ENCODE peak calls at places on chromosomes 5 and 9, in nine cellular contexts. X is fibroblast of lung, U is ovary, V is A549, T is tibial nerve, C is Peyer's patch, P is suprapubic skin, S is gastrocnemius medialis, O is substantia nigra. N is an unnamed sample.

GRCh38 chr5:74182603-74183002 is 457.9 kb downstream of the ENC1 start:
- DNase-seq in P (no peak), C (no peak), T (no peak), S (no peak), O (no peak), V (no peak), X (no peak), U (no peak), N (no peak)

GRCh38 chr9:90105793-90106192 is 501.0 kb downstream of the GADD45G start:
- DNase-seq in P (no peak), C (no peak), V (no peak), S (peak), X (no peak), U (no peak), T (no peak), O (no peak), N (no peak)

GRCh38 chr5:173883347-173883924 is 4.7 kb upstream of the CPEB4 start:
- DNase-seq in C (no peak), S (no peak), U (no peak), X (no peak), T (no peak), O (no peak), V (no peak), P (no peak), N (no peak)

GRCh38 chr9:138067594-138068367 is 190.2 kb downstream of the CACNA1B start:
- DNase-seq in X (no peak), C (peak), U (peak), S (no peak), T (no peak), V (no peak), P (peak), O (no peak), N (no peak)

GRCh38 chr9:6598249-6598725 is 47.2 kb downstream of the GLDC start:
- DNase-seq in X (no peak), V (no peak), T (no peak), U (no peak), C (no peak), O (no peak), S (no peak), P (no peak), N (peak)

GRCh38 chr9:4549751-4550295 is 59.6 kb downstream of the SLC1A1 start:
- DNase-seq in S (no peak), T (no peak), C (no peak), O (no peak), V (no peak), P (no peak), X (no peak), U (no peak), N (no peak)

GRCh38 chr5:14882658-14883580 is 11.3 kb upstream of the ANKH start:
- DNase-seq in T (no peak), U (no peak), O (no peak), X (no peak), P (no peak), V (no peak), C (no peak), S (no peak), N (no peak)

GRCh38 chr5:122844916-122845252 is 529 bp upstream of the SNX24 start:
- DNase-seq in U (no peak), O (no peak), S (no peak), T (no peak), C (no peak), P (no peak), X (no peak), V (peak), N (no peak)

GRCh38 chr5:150443242-150444075 is 6.1 kb downstream of the RPS14 start:
- DNase-seq in C (no peak), P (no peak), S (no peak), T (no peak), V (no peak), U (no peak), O (no peak), X (no peak), N (no peak)

GRCh38 chr5:144583493-144584154 is 413.0 kb downstream of the KCTD16 start:
- DNase-seq in X (no peak), T (no peak), U (no peak), S (no peak), C (no peak), V (no peak), P (no peak), O (no peak), N (no peak)

GRCh38 chr5:134451618-134452505 is 40.2 kb upstream of the CDKN2AIPNL start:
- DNase-seq in X (peak), P (no peak), T (peak), S (peak), O (no peak), C (peak), U (peak), V (peak), N (no peak)

GRCh38 chr5:59169101-59169767 is 586.4 kb downstream of the RAB3C start:
- DNase-seq in P (no peak), O (no peak), U (no peak), S (peak), X (no peak), C (no peak), V (no peak), T (no peak), N (no peak)

GRCh38 chr5:142780871-142781270 is 10.7 kb downstream of the ARHGAP26 start:
- DNase-seq in X (no peak), T (no peak), C (no peak), S (no peak), V (no peak), O (peak), P (no peak), U (no peak), N (no peak)

GRCh38 chr9:109108318-109108717 is 11.4 kb downstream of the TMEM245 start:
- DNase-seq in C (no peak), X (peak), V (no peak), S (no peak), O (no peak), T (no peak), P (no peak), U (no peak), N (no peak)

GRCh38 chr5:59174248-59174844 is 591.5 kb downstream of the RAB3C start:
- DNase-seq in V (peak), O (no peak), T (peak), X (peak), U (no peak), P (no peak), C (peak), S (no peak), N (no peak)

GRCh38 chr9:93940951-93941350 is 14.2 kb downstream of the BARX1 start:
- DNase-seq in X (no peak), C (no peak), T (no peak), O (no peak), P (no peak), S (no peak), V (no peak), U (no peak), N (no peak)

GRCh38 chr9:29285818-29286217 is 1712.5 kb upstream of the C9orf72 start:
- DNase-seq in C (no peak), P (no peak), O (no peak), T (no peak), S (no peak), V (no peak), X (peak), U (no peak), N (no peak)

GRCh38 chr5:104412649-104413240 is 850.2 kb upstream of the NUDT12 start:
- DNase-seq in X (peak), T (no peak), C (no peak), U (no peak), P (no peak), O (no peak), V (peak), S (no peak), N (peak)

GRCh38 chr5:1445313-1445894 is at the start of gene SLC6A3:
- DNase-seq in C (peak), P (no peak), T (no peak), S (no peak), V (no peak), U (peak), X (no peak), O (no peak), N (no peak)

GRCh38 chr9:129826344-129826743 is 2.4 kb upstream of the TOR1A start:
- DNase-seq in U (no peak), X (no peak), S (no peak), T (no peak), O (no peak), P (no peak), V (no peak), C (no peak), N (no peak)

GRCh38 chr9:137317021-137317978 is 15.2 kb upstream of the NRARP start:
- DNase-seq in V (no peak), P (peak), X (no peak), O (no peak), S (no peak), C (peak), T (no peak), U (peak), N (no peak)

GRCh38 chr5:171961117-171961516 is 45.3 kb downstream of the FBXW11 start:
- DNase-seq in S (no peak), O (no peak), X (no peak), V (no peak), U (no peak), P (no peak), C (no peak), T (peak), N (no peak)

GRCh38 chr9:105290401-105290800 is 46.0 kb downstream of the SLC44A1 start:
- DNase-seq in O (no peak), V (no peak), U (no peak), X (peak), C (no peak), P (no peak), T (no peak), S (no peak), N (peak)

GRCh38 chr9:37921546-37922300 is 17.8 kb upstream of the SLC25A51 start:
- DNase-seq in O (no peak), S (no peak), P (peak), U (no peak), V (no peak), C (peak), X (peak), T (no peak), N (no peak)

GRCh38 chr5:149719666-149720065 is 10.4 kb upstream of the PPARGC1B start:
- DNase-seq in X (peak), T (no peak), C (no peak), P (no peak), O (no peak), V (no peak), S (no peak), U (no peak), N (peak)

GRCh38 chr5:180126716-180127681 is 55.4 kb upstream of the RNF130 start:
- DNase-seq in U (no peak), T (no peak), X (peak), O (no peak), C (peak), S (no peak), V (peak), P (peak), N (no peak)

DNA sequence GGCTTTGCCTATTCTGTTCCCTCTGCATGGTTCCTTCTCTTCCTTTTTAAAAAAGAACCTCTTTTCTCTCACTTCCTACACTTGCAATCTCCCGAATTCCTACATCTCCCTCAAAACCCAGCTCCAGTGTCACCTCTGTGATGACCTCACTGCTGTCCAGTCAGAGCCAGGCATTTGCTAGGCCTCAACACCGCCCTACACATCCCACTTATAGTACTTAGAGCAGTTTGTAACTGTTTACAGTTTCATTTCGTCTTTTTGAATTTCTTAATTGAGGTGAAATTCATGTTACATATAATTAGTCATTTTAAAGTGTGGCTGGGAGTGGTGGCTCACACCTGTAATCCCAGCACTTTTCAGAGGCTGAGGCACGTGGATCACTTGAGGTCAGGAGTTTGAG is 30.8 kb downstream of the CD14 start:
- DNase-seq in T (no peak), X (no peak), O (no peak), V (no peak), C (no peak), U (no peak), S (no peak), P (no peak), N (no peak)
- H3K27ac ChIP-seq in T (peak), X (no peak), O (peak), V (no peak), C (no peak), U (no peak), S (no peak), P (no peak), N (peak)

DNA sequence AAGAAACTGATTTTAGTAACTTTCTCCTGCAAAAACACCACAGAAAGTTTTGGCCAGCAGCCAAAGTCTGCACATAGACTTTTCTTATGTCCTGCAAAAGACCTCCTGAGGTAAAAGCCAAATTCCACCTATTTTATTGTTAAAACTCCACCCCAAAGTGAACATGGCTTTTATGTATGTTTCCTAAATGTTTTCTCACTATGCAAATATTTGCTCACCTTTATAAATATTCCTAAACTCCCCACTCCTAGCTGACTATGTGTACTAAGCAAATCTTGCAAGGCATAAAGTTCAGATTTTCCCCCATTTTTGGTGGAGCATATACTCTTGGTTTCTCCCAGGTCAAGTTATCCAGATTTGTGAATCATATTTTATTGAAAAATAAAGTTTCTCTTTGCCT is 446.2 kb downstream of the DNAH5 start:
- DNase-seq in T (no peak), O (no peak), V (no peak), C (no peak), U (no peak), P (no peak), X (no peak), S (no peak), N (no peak)
- H3K27ac ChIP-seq in T (no peak), O (no peak), V (no peak), C (no peak), U (no peak), P (no peak), X (no peak), S (no peak), N (no peak)

DNA sequence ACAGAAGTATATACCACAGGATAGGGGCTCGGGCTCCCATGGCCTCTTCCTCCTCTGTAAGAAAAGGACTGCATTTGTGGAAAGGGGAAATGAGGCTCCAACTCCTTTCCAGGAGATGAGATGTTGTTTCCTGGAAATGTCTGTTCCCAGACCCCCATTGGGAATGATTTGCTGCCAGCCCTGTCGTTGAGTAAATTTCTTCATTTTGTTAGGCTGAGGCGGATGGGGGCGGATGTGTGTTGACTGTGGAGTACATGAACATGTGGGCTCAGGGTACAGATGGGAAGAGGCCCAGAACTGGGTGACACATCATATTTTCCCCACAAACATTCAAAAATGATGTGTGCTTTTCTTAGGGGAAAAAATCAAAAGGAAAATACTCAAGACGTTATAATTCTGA is 28.8 kb upstream of the TNFAIP8 start:
- DNase-seq in X (peak), P (no peak), O (no peak), V (no peak), T (no peak), U (no peak), C (peak), S (no peak), N (no peak)
- H3K27ac ChIP-seq in X (no peak), P (no peak), O (no peak), V (peak), T (peak), U (no peak), C (peak), S (no peak), N (no peak)

DNA sequence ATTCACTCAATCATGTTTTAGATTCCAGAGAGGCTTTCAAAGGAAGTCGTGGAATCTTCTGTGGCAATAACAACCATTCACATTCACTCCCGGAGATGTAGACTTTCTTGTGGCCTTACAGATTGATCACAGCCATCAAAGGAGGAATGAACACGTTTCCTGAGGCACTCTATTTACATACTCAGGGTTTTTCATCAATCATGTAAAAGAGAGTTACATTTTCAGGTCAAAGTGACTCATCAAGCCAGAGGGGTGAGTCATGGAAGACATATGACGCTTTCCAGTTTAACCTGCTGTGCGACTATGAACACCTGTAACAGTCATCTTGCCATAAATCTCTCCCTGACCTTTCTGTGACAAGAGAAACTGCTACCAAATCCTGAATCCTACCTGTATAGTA is 39.3 kb upstream of the RAD23B start:
- DNase-seq in V (no peak), S (no peak), O (no peak), C (peak), T (no peak), U (no peak), X (peak), P (no peak), N (peak)
- H3K27ac ChIP-seq in V (no peak), S (no peak), O (no peak), C (no peak), T (no peak), U (no peak), X (no peak), P (peak), N (peak)

GRCh38 chr5:170913573-170913972 is 51.8 kb downstream of the RANBP17 start:
- DNase-seq in X (peak), U (no peak), S (no peak), C (no peak), V (no peak), T (no peak), P (no peak), O (no peak), N (no peak)
- H3K27ac ChIP-seq in X (no peak), U (no peak), S (no peak), C (no peak), V (no peak), T (no peak), P (no peak), O (no peak), N (no peak)

GRCh38 chr5:18745988-18746615 is 1111.8 kb downstream of the TAF11L14 start:
- DNase-seq in O (no peak), T (no peak), S (no peak), P (no peak), X (no peak), C (peak), U (no peak), V (peak), N (no peak)
- H3K27ac ChIP-seq in O (no peak), T (peak), S (peak), P (no peak), X (no peak), C (peak), U (no peak), V (peak), N (no peak)